ENCODE peak calls at places on chromosomes 7 and 10, in five cellular contexts. W is Panc1; B is effector CD4-positive, alpha-beta T cell; Y is activated CD8-positive, alpha-beta memory T cell treated with anti-CD3 and anti-CD28 coated beads for 24 hours; L is retinal pigment epithelial cell. C is an unnamed sample.
A peak's percentile ranks its signal among the peaks of the same experiment; 100 is the strongest.

GRCh38 chr7:50565977-50566376 is 772 bp upstream of the DDC start:
- DNase-seq in W (no peak), B (no peak), Y (no peak), L (no peak), C (no peak)

GRCh38 chr7:26149391-26149977 is 2.5 kb upstream of the NFE2L3 start:
- DNase-seq in W (no peak), B (no peak), Y (no peak), L (no peak), C (no peak)

GRCh38 chr7:102061354-102061945 is 225.2 kb upstream of the SH2B2 start:
- DNase-seq in W (no peak), B (no peak), Y (no peak), L (no peak), C (no peak)

GRCh38 chr10:110860576-110861241 is 11.0 kb upstream of the PDCD4 start:
- DNase-seq in W (no peak), B (peak; percentile 47), Y (peak; percentile 79), L (no peak), C (peak; percentile 60)

GRCh38 chr7:116810267-116811116 is 51.9 kb upstream of the CAPZA2 start:
- DNase-seq in W (no peak), B (no peak), Y (no peak), L (peak; percentile 43), C (no peak)

GRCh38 chr10:21020545-21020944 is 123.4 kb upstream of the NEBL start:
- DNase-seq in W (no peak), B (no peak), Y (no peak), L (no peak), C (no peak)

GRCh38 chr7:2757361-2757903 is 69.4 kb downstream of the AMZ1 start:
- DNase-seq in W (no peak), B (no peak), Y (no peak), L (peak; percentile 94), C (no peak)

GRCh38 chr10:117463545-117463920 is 79.0 kb upstream of the EMX2 start:
- DNase-seq in W (no peak), B (no peak), Y (no peak), L (no peak), C (no peak)

GRCh38 chr7:26723140-26723539 is 141.2 kb downstream of the SKAP2 start:
- DNase-seq in W (no peak), B (no peak), Y (no peak), L (no peak), C (no peak)

GRCh38 chr10:5002013-5002727 is 1.5 kb downstream of the AKR1C2 start:
- DNase-seq in W (no peak), B (no peak), Y (no peak), L (no peak), C (no peak)

GRCh38 chr10:70410608-70411007 is 6.7 kb downstream of the EIF4EBP2 start:
- DNase-seq in W (no peak), B (no peak), Y (no peak), L (no peak), C (no peak)

GRCh38 chr7:104772405-104772821 is 241.6 kb upstream of the KMT2E start:
- DNase-seq in W (no peak), B (no peak), Y (no peak), L (no peak), C (no peak)

GRCh38 chr10:117163061-117163953 is 25.2 kb upstream of the VAX1 start:
- DNase-seq in W (no peak), B (no peak), Y (no peak), L (no peak), C (no peak)

GRCh38 chr10:75108684-75109458 is 2.6 kb upstream of the SAMD8 start:
- DNase-seq in W (no peak), B (no peak), Y (peak; percentile 57), L (no peak), C (no peak)

GRCh38 chr7:149228831-149229471 is 10.5 kb upstream of the ZNF212 start:
- DNase-seq in W (no peak), B (no peak), Y (no peak), L (no peak), C (no peak)

GRCh38 chr7:151795168-151795754 is 81.7 kb downstream of the PRKAG2 start:
- DNase-seq in W (no peak), B (peak; percentile 40), Y (peak; percentile 81), L (no peak), C (no peak)

GRCh38 chr7:118657391-118658005 is 433.0 kb downstream of the ANKRD7 start:
- DNase-seq in W (no peak), B (no peak), Y (no peak), L (no peak), C (no peak)

GRCh38 chr7:87344446-87344845 is 1.0 kb upstream of the CROT start:
- DNase-seq in W (no peak), B (no peak), Y (no peak), L (no peak), C (no peak)